ENCODE peak calls at places on chromosome 16, in seven cellular contexts. One of them, this sample, is unnamed.

GRCh38 chr16:12732600-12732999 is 71.1 kb downstream of the CPPED1 start:
- DNase-seq in HT-29: no peak
- DNase-seq in RPMI7951: no peak
- DNase-seq in head of caudate nucleus: no peak
- DNase-seq in myocyte: no peak
- DNase-seq in body of pancreas: no peak
- DNase-seq in activated B cell treated with CpG ODN at 0.5 μM for 24 hours: no peak
- DNase-seq in this sample: no peak

GRCh38 chr16:4744758-4745569 is 10.6 kb downstream of the DNAAF8 start:
- DNase-seq in RPMI7951: no peak
- DNase-seq in HT-29: no peak
- DNase-seq in myocyte: no peak
- DNase-seq in head of caudate nucleus: no peak
- DNase-seq in activated B cell treated with CpG ODN at 0.5 μM for 24 hours: no peak
- DNase-seq in body of pancreas: no peak
- DNase-seq in this sample: no peak

GRCh38 chr16:82034981-82035612 is at the start of gene HSD17B2:
- DNase-seq in head of caudate nucleus: no peak
- DNase-seq in myocyte: no peak
- DNase-seq in body of pancreas: no peak
- DNase-seq in RPMI7951: peak; percentile 41
- DNase-seq in HT-29: peak; percentile 87
- DNase-seq in activated B cell treated with CpG ODN at 0.5 μM for 24 hours: no peak
- DNase-seq in this sample: peak; percentile 82

GRCh38 chr16:4917117-4917516 is 19.8 kb downstream of the PPL start:
- DNase-seq in RPMI7951: peak; percentile 35
- DNase-seq in myocyte: peak; percentile 76
- DNase-seq in body of pancreas: no peak
- DNase-seq in HT-29: no peak
- DNase-seq in activated B cell treated with CpG ODN at 0.5 μM for 24 hours: no peak
- DNase-seq in head of caudate nucleus: no peak
- DNase-seq in this sample: no peak

GRCh38 chr16:74469946-74470478 is 48.7 kb upstream of the CLEC18B start:
- DNase-seq in activated B cell treated with CpG ODN at 0.5 μM for 24 hours: no peak
- DNase-seq in HT-29: no peak
- DNase-seq in myocyte: no peak
- DNase-seq in head of caudate nucleus: no peak
- DNase-seq in body of pancreas: no peak
- DNase-seq in RPMI7951: no peak
- DNase-seq in this sample: no peak

GRCh38 chr16:81575307-81575706 is 130.7 kb downstream of the CMIP start:
- DNase-seq in RPMI7951: no peak
- DNase-seq in head of caudate nucleus: no peak
- DNase-seq in myocyte: no peak
- DNase-seq in activated B cell treated with CpG ODN at 0.5 μM for 24 hours: no peak
- DNase-seq in HT-29: no peak
- DNase-seq in body of pancreas: no peak
- DNase-seq in this sample: no peak

GRCh38 chr16:11781773-11782172 is 15.3 kb downstream of the ZC3H7A start:
- DNase-seq in head of caudate nucleus: peak; percentile 50
- DNase-seq in body of pancreas: no peak
- DNase-seq in RPMI7951: peak; percentile 76
- DNase-seq in activated B cell treated with CpG ODN at 0.5 μM for 24 hours: no peak
- DNase-seq in myocyte: peak; percentile 74
- DNase-seq in HT-29: no peak
- DNase-seq in this sample: no peak

GRCh38 chr16:17801024-17801423 is 330.3 kb upstream of the XYLT1 start:
- DNase-seq in HT-29: no peak
- DNase-seq in myocyte: no peak
- DNase-seq in RPMI7951: peak; percentile 48
- DNase-seq in activated B cell treated with CpG ODN at 0.5 μM for 24 hours: no peak
- DNase-seq in body of pancreas: no peak
- DNase-seq in head of caudate nucleus: no peak
- DNase-seq in this sample: no peak

GRCh38 chr16:66326995-66327513 is 39.4 kb upstream of the CDH5 start:
- DNase-seq in RPMI7951: no peak
- DNase-seq in myocyte: peak; percentile 26
- DNase-seq in activated B cell treated with CpG ODN at 0.5 μM for 24 hours: no peak
- DNase-seq in head of caudate nucleus: peak; percentile 41
- DNase-seq in HT-29: no peak
- DNase-seq in body of pancreas: peak; percentile 51
- DNase-seq in this sample: peak; percentile 49

GRCh38 chr16:86590501-86591144 is 12.3 kb downstream of the FOXL1 start:
- DNase-seq in head of caudate nucleus: no peak
- DNase-seq in activated B cell treated with CpG ODN at 0.5 μM for 24 hours: no peak
- DNase-seq in myocyte: peak; percentile 62
- DNase-seq in body of pancreas: no peak
- DNase-seq in HT-29: no peak
- DNase-seq in RPMI7951: peak; percentile 85
- DNase-seq in this sample: no peak

GRCh38 chr16:28504707-28505404 is 1.8 kb downstream of the IL27 start:
- DNase-seq in body of pancreas: no peak
- DNase-seq in RPMI7951: no peak
- DNase-seq in head of caudate nucleus: no peak
- DNase-seq in HT-29: no peak
- DNase-seq in myocyte: no peak
- DNase-seq in activated B cell treated with CpG ODN at 0.5 μM for 24 hours: no peak
- DNase-seq in this sample: no peak

GRCh38 chr16:86383488-86384262 is 126.7 kb upstream of the FOXF1 start:
- DNase-seq in body of pancreas: no peak
- DNase-seq in head of caudate nucleus: no peak
- DNase-seq in HT-29: peak; percentile 31
- DNase-seq in activated B cell treated with CpG ODN at 0.5 μM for 24 hours: no peak
- DNase-seq in myocyte: no peak
- DNase-seq in RPMI7951: peak; percentile 92
- DNase-seq in this sample: no peak

GRCh38 chr16:66264311-66265105 is 102.0 kb upstream of the CDH5 start:
- DNase-seq in activated B cell treated with CpG ODN at 0.5 μM for 24 hours: no peak
- DNase-seq in HT-29: no peak
- DNase-seq in head of caudate nucleus: no peak
- DNase-seq in RPMI7951: no peak
- DNase-seq in myocyte: peak; percentile 78
- DNase-seq in body of pancreas: no peak
- DNase-seq in this sample: no peak

GRCh38 chr16:58367252-58367651 is 25.0 kb upstream of the GINS3 start:
- DNase-seq in myocyte: no peak
- DNase-seq in HT-29: no peak
- DNase-seq in RPMI7951: no peak
- DNase-seq in head of caudate nucleus: no peak
- DNase-seq in activated B cell treated with CpG ODN at 0.5 μM for 24 hours: no peak
- DNase-seq in body of pancreas: no peak
- DNase-seq in this sample: no peak

GRCh38 chr16:79451196-79451816 is 149.2 kb downstream of the MAF start:
- DNase-seq in myocyte: no peak
- DNase-seq in activated B cell treated with CpG ODN at 0.5 μM for 24 hours: no peak
- DNase-seq in head of caudate nucleus: no peak
- DNase-seq in RPMI7951: no peak
- DNase-seq in body of pancreas: no peak
- DNase-seq in HT-29: no peak
- DNase-seq in this sample: no peak

GRCh38 chr16:56350491-56351405 is 74.6 kb downstream of the AMFR start:
- DNase-seq in body of pancreas: no peak
- DNase-seq in RPMI7951: no peak
- DNase-seq in HT-29: no peak
- DNase-seq in myocyte: no peak
- DNase-seq in activated B cell treated with CpG ODN at 0.5 μM for 24 hours: no peak
- DNase-seq in head of caudate nucleus: no peak
- DNase-seq in this sample: no peak